ENCODE peak calls at places on chromosomes 12 and 14, in four cellular contexts. D is H1, E is HCT116, Y is suprapubic skin. Q is an unnamed sample.

GRCh38 chr12:6178981-6179761 is 21.0 kb upstream of the CD9 start:
- DNase-seq in Y (no peak), D (no peak), E (no peak), Q (no peak)

GRCh38 chr12:49187184-49187583 is 1.7 kb downstream of the TUBA1A start:
- DNase-seq in D (no peak), Y (peak), E (no peak), Q (no peak)

GRCh38 chr12:92070054-92070863 is 75.4 kb downstream of the BTG1 start:
- DNase-seq in Y (no peak), D (no peak), E (no peak), Q (no peak)

GRCh38 chr14:77838756-77839565 is 39.1 kb downstream of the ADCK1 start:
- DNase-seq in Y (no peak), E (no peak), D (no peak), Q (no peak)

GRCh38 chr12:131196220-131196619 is 242.5 kb downstream of the ADGRD1 start:
- DNase-seq in Y (no peak), D (no peak), E (no peak), Q (no peak)

GRCh38 chr12:89861086-89861485 is 152.4 kb upstream of the ATP2B1 start:
- DNase-seq in E (no peak), Y (no peak), D (no peak), Q (no peak)

GRCh38 chr12:104694711-104695110 is 238.0 kb downstream of the CHST11 start:
- DNase-seq in E (no peak), D (no peak), Y (no peak), Q (no peak)

GRCh38 chr14:92993302-92993701 is 70.4 kb downstream of the CHGA start:
- DNase-seq in D (no peak), E (no peak), Y (no peak), Q (no peak)

GRCh38 chr14:27387458-27387857 is 789.6 kb upstream of the NOVA1 start:
- DNase-seq in E (no peak), Y (no peak), D (no peak), Q (no peak)

GRCh38 chr12:120132863-120133385 is 16.4 kb upstream of the RAB35 start:
- DNase-seq in D (no peak), Y (no peak), E (no peak), Q (no peak)
- TF ChIP-seq POLR2AphosphoS5 in D (no peak), Y (no peak), E (no peak), Q (no peak)

DNA sequence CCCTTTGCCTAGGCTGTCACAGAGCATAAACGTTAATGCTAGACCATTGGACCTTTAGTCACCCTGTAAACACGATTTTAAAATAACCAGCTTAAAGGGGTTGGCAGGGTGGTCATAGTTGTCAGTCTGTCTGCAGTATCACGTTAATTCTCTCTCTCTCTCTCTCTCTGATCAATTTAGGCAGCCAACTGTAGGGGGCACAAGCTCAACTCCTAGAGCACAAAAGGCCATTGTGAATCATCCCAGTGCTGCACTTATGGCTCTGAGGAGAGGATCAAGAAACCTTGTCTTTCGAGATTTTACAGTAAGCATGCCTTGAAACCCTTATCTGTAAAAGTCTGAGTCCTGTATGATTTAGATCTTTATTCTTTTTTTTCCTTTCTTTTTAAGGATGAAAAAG is 97.1 kb downstream of the SCAF11 start:
- DNase-seq in Y (no peak), D (no peak), E (peak), Q (no peak)
- H3K4me3 ChIP-seq in Y (no peak), D (no peak), E (no peak), Q (no peak)

DNA sequence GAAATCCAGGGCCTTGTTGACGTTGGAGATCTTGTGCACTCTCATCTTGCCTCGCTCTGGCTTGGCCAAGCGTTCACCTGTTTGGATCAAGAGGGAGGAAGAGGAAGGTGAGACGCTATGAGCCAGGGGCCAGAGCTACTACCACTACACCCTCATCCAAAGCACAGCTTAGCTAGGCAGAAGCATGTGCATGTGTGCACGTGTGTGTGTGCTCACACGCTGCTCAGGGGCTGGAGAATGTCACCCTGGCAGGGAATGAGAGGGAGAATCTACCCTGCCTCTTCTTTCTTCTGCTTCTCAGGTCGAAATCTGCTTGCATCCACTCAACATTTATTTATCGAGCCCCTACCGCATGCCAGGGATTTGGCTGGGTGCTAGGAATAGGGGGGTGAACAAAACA is 58.1 kb downstream of the ACTN1 start:
- DNase-seq in D (no peak), E (no peak), Y (no peak), Q (no peak)
- H3K27ac ChIP-seq in D (no peak), E (no peak), Y (no peak), Q (peak)

DNA sequence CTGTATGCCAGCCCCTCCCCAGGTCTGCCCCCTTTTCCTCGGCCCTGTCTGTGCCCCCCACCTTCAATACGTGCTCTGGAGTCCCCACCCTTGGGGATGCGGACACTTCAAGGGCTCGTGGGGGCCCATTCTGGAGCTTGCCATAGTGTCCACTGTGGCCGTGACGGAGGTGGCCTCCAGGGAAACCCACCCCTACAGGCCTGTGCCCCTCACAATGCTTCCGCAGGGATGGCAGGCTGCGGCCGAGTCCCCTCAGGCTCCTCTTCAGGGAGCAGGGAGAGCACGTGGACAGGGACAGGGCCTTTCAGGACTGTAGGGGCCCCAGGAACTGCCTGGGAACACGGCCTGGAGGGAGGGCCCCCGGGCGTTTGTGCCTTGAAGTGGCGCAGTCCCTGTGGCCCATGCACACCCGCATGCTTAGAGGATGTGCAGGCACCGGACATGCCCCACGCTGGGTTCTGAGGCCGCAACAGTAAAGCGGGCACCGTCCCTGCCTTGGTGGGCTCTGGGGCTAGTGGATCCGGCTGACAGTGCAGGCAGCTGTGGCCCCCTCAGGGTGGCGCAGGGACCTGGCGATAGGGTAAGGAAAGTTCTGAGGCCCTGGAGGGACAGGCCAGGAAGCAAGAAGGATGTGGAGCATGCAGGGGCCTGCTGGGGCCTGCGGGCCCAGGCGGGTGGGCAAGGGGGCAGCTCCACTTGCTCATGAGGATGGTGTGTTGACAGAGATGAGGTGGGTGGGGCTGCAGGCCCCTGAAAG is 209.0 kb upstream of the RTL1 start:
- DNase-seq in E (no peak), D (peak), Y (peak), Q (no peak)
- TF ChIP-seq POLR2AphosphoS5 in E (no peak), D (no peak), Y (no peak), Q (no peak)

DNA sequence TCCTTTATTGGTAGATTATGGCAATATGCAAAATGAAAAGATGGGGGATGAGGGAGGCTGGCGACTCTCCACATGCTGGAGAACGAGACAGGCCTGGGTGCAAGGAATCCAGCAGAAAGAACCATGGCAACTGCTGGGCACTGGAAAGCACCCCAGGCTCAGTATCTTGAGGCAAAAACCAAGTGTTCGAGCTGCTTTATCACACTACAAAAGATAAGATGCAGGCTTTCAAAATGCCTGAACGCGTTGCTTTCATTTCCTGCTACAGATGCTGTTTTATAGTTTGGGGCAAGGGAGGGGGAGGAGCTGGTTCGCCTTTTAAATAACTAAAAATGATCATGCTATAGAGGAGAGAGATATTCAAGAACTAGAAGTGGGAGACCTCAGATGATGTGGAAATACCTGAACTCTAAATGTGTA is 38.9 kb downstream of the NIN start:
- DNase-seq in Y (no peak), D (no peak), E (no peak), Q (no peak)
- H3K4me3 ChIP-seq in Y (no peak), D (no peak), E (no peak), Q (no peak)

GRCh38 chr12:42589465-42590323 is at the start of gene PRICKLE1:
- DNase-seq in E (no peak), D (peak), Y (no peak), Q (no peak)

GRCh38 chr12:42587564-42588307 is 1.8 kb downstream of the PRICKLE1 start:
- DNase-seq in E (no peak), D (no peak), Y (no peak), Q (no peak)

GRCh38 chr12:42588308-42588836 is 1.2 kb downstream of the PRICKLE1 start:
- DNase-seq in E (no peak), Y (no peak), D (no peak), Q (no peak)

GRCh38 chr12:42588981-42589464 is 523 bp downstream of the PRICKLE1 start:
- DNase-seq in Y (no peak), D (peak), E (no peak), Q (no peak)

GRCh38 chr12:42590324-42590934 is 883 bp upstream of the PRICKLE1 start:
- DNase-seq in E (no peak), Y (no peak), D (peak), Q (no peak)
- H3K27ac ChIP-seq in E (no peak), Y (peak), D (no peak), Q (peak)

DNA sequence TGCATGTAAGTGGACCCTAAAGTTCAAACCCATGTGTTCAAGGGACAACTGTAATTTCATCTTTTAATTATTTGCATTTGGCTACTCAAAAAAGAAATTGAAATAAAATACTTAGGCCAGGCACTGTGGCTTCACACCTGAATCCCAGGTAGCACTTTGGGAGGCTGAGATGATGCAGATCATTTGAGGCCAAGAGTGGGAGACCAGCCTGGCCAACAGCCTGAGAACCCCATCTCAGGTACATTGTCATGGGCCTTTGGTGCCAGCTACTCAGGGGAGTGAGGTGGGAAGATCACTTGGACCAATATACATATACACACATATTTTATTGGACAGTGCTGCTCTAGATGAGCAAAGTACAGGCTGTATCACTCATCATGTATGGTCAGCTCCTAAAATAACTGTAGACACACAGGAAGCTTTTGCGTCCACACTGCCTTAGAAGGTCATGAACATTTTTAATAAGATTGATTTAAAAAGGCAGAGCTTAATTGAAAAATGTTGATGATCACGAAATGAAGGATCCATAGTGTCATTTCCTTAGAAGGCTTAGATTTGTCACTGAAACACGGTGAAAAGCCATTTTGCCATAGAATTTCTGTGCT is 2.5 kb upstream of the ZCCHC8 start:
- DNase-seq in Y (no peak), E (no peak), D (no peak), Q (no peak)
- TF ChIP-seq POLR2AphosphoS5 in Y (no peak), E (peak), D (peak), Q (no peak)

DNA sequence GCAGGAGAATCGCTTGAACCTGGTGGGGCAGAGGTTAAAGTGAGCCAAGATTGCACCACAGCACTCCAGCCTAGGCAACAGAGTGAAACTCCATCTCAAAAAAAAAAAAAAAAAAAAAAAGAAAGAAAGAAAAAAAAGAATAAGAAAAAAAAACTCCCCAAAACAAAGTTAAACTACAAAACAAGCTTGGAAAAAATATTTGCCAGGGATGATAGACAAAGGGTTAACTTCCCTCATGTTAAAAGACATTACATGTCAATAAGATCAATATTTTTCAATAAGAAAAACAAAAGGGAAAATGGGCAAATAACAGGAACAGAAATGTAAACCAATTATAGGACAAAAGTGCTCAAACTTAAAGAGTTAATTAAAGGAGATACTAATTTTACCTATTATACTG is 26.4 kb upstream of the HIGD1C start:
- DNase-seq in E (no peak), Y (no peak), D (no peak), Q (no peak)
- H3K4me3 ChIP-seq in E (no peak), Y (peak), D (no peak), Q (peak)

GRCh38 chr14:80956105-80956504 is 684 bp downstream of the TSHR start:
- DNase-seq in E (no peak), Y (no peak), D (no peak), Q (no peak)

GRCh38 chr14:80956922-80957321 is 1.5 kb downstream of the TSHR start:
- DNase-seq in Y (no peak), D (no peak), E (no peak), Q (no peak)

GRCh38 chr14:80955434-80955939 is at the start of gene TSHR:
- DNase-seq in D (peak), Y (peak), E (no peak), Q (no peak)

GRCh38 chr14:80958258-80958657 is 2.8 kb downstream of the TSHR start:
- DNase-seq in E (no peak), Y (no peak), D (no peak), Q (no peak)

GRCh38 chr14:80959448-80960006 is 4.1 kb downstream of the TSHR start:
- DNase-seq in D (no peak), E (no peak), Y (no peak), Q (no peak)
- H3K27ac ChIP-seq in D (no peak), E (no peak), Y (no peak), Q (no peak)